ENCODE peak calls at places on chromosomes 12 and 14, in nine cellular contexts. W is CD4-positive, alpha-beta T cell; Y is GM20000; L is activated CD8-positive, alpha-beta T cell treated with anti-CD3 and anti-CD28 coated beads for 36 hours; J is NB4; K is bronchial epithelial cell; V is cardiac muscle cell; U is WERI-Rb-1; D is suprapubic skin. R is an unnamed sample.

GRCh38 chr12:125983784-125984510 is 918.7 kb downstream of the AACS start:
- DNase-seq in K (no peak), D (no peak), V (peak), J (no peak), U (peak), L (no peak), W (no peak), Y (no peak), R (no peak)

GRCh38 chr12:26746315-26746714 is 86.7 kb downstream of the ITPR2 start:
- DNase-seq in U (no peak), Y (no peak), V (no peak), W (no peak), L (no peak), D (no peak), K (peak), J (peak), R (no peak)

GRCh38 chr12:89126712-89127111 is 225.6 kb downstream of the DUSP6 start:
- DNase-seq in Y (no peak), D (no peak), W (no peak), U (no peak), K (peak), J (no peak), L (no peak), V (no peak), R (no peak)

GRCh38 chr12:79895041-79895440 is 39.9 kb downstream of the PPP1R12A start:
- DNase-seq in U (no peak), W (no peak), V (no peak), D (no peak), L (no peak), Y (no peak), J (no peak), K (no peak), R (no peak)

GRCh38 chr12:3216726-3217682 is 139.8 kb downstream of the TSPAN9 start:
- DNase-seq in U (no peak), K (peak), J (peak), L (no peak), W (no peak), D (no peak), Y (no peak), V (no peak), R (no peak)

GRCh38 chr12:27005495-27005894 is 8.7 kb downstream of the TM7SF3 start:
- DNase-seq in L (no peak), W (no peak), V (no peak), D (no peak), K (no peak), Y (no peak), U (no peak), J (no peak), R (no peak)

GRCh38 chr12:51028126-51028810 is 2.1 kb upstream of the SLC11A2 start:
- DNase-seq in D (no peak), J (peak), W (no peak), Y (peak), U (peak), K (peak), L (peak), V (peak), R (no peak)

GRCh38 chr12:70638639-70639349 is 1.6 kb upstream of the PTPRB start:
- DNase-seq in L (no peak), W (no peak), Y (no peak), K (peak), U (no peak), D (no peak), J (no peak), V (no peak), R (no peak)

GRCh38 chr12:106585862-106586534 is 3.2 kb downstream of the RFX4 start:
- DNase-seq in L (peak), V (peak), J (no peak), Y (no peak), D (no peak), K (no peak), W (no peak), U (peak), R (no peak)

GRCh38 chr12:116759783-116760581 is 21.9 kb downstream of the RNFT2 start:
- DNase-seq in J (no peak), D (no peak), W (no peak), Y (no peak), U (peak), L (peak), V (peak), K (no peak), R (no peak)
- TF ChIP-seq CTCF in J (peak), D (no peak), W (no peak), Y (no peak), U (peak), L (peak), V (no peak), K (no peak), R (no peak)

DNA sequence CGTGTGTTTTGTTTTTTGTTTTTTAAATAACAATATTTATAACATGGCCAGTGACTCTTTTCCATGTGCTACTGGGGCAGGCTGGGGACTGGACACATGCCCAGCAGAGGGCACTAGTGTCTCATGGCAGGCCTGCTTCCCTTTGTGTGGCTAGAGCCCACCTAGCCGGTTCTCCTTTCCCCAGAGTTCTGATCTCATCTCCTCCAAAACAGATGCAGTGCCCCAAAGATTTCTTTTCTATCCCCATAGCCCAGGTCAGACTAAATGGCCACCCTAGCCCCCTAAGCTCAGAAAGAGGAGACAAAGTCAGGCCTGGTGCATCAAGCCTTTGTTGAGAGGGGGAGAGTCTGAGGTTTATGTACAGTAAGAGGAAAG is 21.2 kb downstream of the PRPF40B start:
- DNase-seq in U (peak), J (peak), L (peak), W (peak), V (peak), K (peak), Y (peak), D (no peak), R (peak)
- TF ChIP-seq CTCF in U (peak), J (peak), L (peak), W (peak), V (peak), K (peak), Y (peak), D (peak), R (peak)

GRCh38 chr14:53999061-53999488 is 42.5 kb upstream of the BMP4 start:
- DNase-seq in K (no peak), J (no peak), D (no peak), W (no peak), Y (no peak), U (no peak), V (peak), L (no peak), R (no peak)

GRCh38 chr14:54003064-54003463 is 46.4 kb upstream of the BMP4 start:
- DNase-seq in L (no peak), V (no peak), U (no peak), Y (no peak), W (no peak), D (no peak), J (no peak), K (no peak), R (no peak)

GRCh38 chr14:54000341-54000811 is 43.8 kb upstream of the BMP4 start:
- DNase-seq in Y (no peak), J (no peak), D (no peak), V (no peak), K (no peak), U (no peak), W (no peak), L (no peak), R (no peak)

GRCh38 chr14:54002653-54003052 is 46.0 kb upstream of the BMP4 start:
- DNase-seq in U (no peak), V (no peak), J (no peak), K (no peak), L (no peak), Y (no peak), W (no peak), D (no peak), R (no peak)

GRCh38 chr14:54001189-54001878 is 44.7 kb upstream of the BMP4 start:
- DNase-seq in D (no peak), V (peak), K (peak), W (no peak), U (no peak), Y (no peak), J (no peak), L (no peak), R (no peak)
- TF ChIP-seq CTCF in D (no peak), V (no peak), K (peak), W (no peak), U (peak), Y (no peak), J (no peak), L (no peak), R (peak)

GRCh38 chr12:39605501-39605900 is 14.1 kb downstream of the ABCD2 start:
- DNase-seq in V (no peak), J (no peak), L (no peak), Y (no peak), K (peak), W (no peak), D (no peak), U (no peak), R (no peak)

GRCh38 chr12:39610626-39611025 is 9.0 kb downstream of the ABCD2 start:
- DNase-seq in V (no peak), K (no peak), J (no peak), W (no peak), U (no peak), D (no peak), L (no peak), Y (no peak), R (no peak)

GRCh38 chr12:39606712-39607423 is 12.7 kb downstream of the ABCD2 start:
- DNase-seq in K (peak), V (no peak), L (no peak), W (no peak), J (no peak), D (no peak), Y (no peak), U (no peak), R (no peak)

GRCh38 chr12:39603065-39603464 is 16.5 kb downstream of the ABCD2 start:
- DNase-seq in V (no peak), K (no peak), Y (no peak), L (no peak), U (no peak), D (no peak), W (no peak), J (no peak), R (no peak)

DNA sequence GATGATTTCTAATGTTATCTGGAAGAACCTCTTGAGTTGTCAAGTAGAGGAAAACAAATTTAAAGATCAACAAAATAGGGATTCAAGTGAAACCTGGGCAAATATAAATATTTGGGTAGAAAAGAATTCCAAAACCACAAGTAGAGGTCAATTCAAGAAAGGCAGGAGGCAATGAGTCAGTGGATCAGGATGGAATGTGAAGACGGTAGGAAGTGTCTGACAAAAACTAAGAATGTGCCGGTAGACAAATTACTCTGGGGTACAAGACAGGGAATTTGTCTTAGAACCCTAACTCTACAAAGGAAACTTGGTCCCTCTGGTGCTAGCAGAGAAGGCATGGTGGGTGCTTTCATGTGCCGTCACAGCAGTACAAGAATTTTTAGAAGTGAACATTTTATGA is 13.6 kb downstream of the ABCD2 start:
- DNase-seq in L (no peak), U (no peak), K (peak), V (no peak), W (no peak), D (no peak), Y (no peak), J (no peak), R (no peak)
- TF ChIP-seq CTCF in L (no peak), U (no peak), K (no peak), V (no peak), W (no peak), D (no peak), Y (no peak), J (no peak), R (no peak)

GRCh38 chr14:56173360-56173922 is 55.2 kb downstream of the PELI2 start:
- DNase-seq in U (no peak), K (no peak), V (no peak), W (no peak), Y (no peak), L (no peak), J (no peak), D (no peak), R (no peak)
- TF ChIP-seq CTCF in U (no peak), K (no peak), V (no peak), W (no peak), Y (no peak), L (no peak), J (no peak), D (no peak), R (no peak)

R was measured in D721Med.